ENCODE peak calls at places on chromosomes 4 and X, in ten cellular contexts. L is fibroblast of lung, B is tibial nerve, H is cardiac muscle cell, M is HCT116, Q is prostate gland, U is upper lobe of right lung, P is PC-9, G is left ventricle myocardium inferior, C is transverse colon. I is an unnamed sample. For H3K4me1, the result is how much of the 10 kb centered on the place peaks cover.

GRCh38 chr4:176150283-176150682 is 45.1 kb downstream of the SPATA4 start:
- DNase-seq in C (no peak), M (peak), P (no peak), L (peak), Q (no peak), G (no peak), U (no peak), H (peak), B (no peak), I (no peak)

GRCh38 chr4:185624248-185624568 is 88.9 kb upstream of the PDLIM3 start:
- DNase-seq in U (no peak), P (no peak), M (no peak), G (peak), H (no peak), Q (no peak), B (no peak), C (no peak), L (no peak), I (no peak)

GRCh38 chrX:16836371-16836770 is 33.8 kb downstream of the RBBP7 start:
- DNase-seq in L (peak), H (no peak), Q (no peak), G (no peak), U (no peak), B (no peak), P (no peak), C (peak), M (no peak), I (no peak)

GRCh38 chr4:102684605-102685052 is 76.1 kb downstream of the MANBA start:
- DNase-seq in H (peak), G (no peak), B (no peak), M (peak), C (no peak), U (no peak), P (no peak), L (peak), Q (no peak), I (no peak)

GRCh38 chr4:80243274-80244018 is 23.0 kb upstream of the FGF5 start:
- DNase-seq in U (no peak), L (no peak), H (no peak), M (no peak), B (no peak), C (no peak), P (no peak), Q (no peak), G (no peak), I (no peak)

GRCh38 chr4:105014242-105015031 is 132.2 kb upstream of the TET2 start:
- DNase-seq in Q (no peak), L (no peak), G (no peak), B (no peak), M (no peak), C (no peak), H (no peak), P (no peak), U (no peak), I (no peak)

GRCh38 chr4:77194366-77194765 is 37.4 kb downstream of the CCNG2 start:
- DNase-seq in M (no peak), C (no peak), G (no peak), H (no peak), L (no peak), B (no peak), Q (no peak), P (no peak), U (no peak), I (no peak)

GRCh38 chr4:147760176-147760575 is 28.3 kb downstream of the ARHGAP10 start:
- DNase-seq in H (no peak), P (no peak), U (no peak), B (no peak), M (no peak), G (no peak), Q (peak), L (no peak), C (no peak), I (no peak)

GRCh38 chr4:3199661-3200422 is 49.1 kb upstream of the MSANTD1 start:
- DNase-seq in M (no peak), C (no peak), H (peak), L (no peak), B (no peak), G (no peak), U (no peak), Q (no peak), P (no peak), I (no peak)

GRCh38 chrX:23902419-23902818 is 5.3 kb downstream of the APOO start:
- DNase-seq in U (no peak), M (no peak), C (no peak), L (peak), B (no peak), G (no peak), P (no peak), Q (peak), H (peak), I (no peak)

GRCh38 chrX:126580877-126581276 is 28.3 kb upstream of the DCAF12L1 start:
- DNase-seq in C (no peak), Q (no peak), L (no peak), B (no peak), P (no peak), U (no peak), H (no peak), G (no peak), M (no peak), I (no peak)

GRCh38 chr4:13588954-13589353 is 38.6 kb downstream of the BOD1L1 start:
- DNase-seq in Q (no peak), C (no peak), B (no peak), H (no peak), U (no peak), P (no peak), G (no peak), L (no peak), M (no peak), I (no peak)

GRCh38 chr4:13580018-13580417 is 35.7 kb upstream of the NKX3-2 start:
- DNase-seq in P (no peak), B (no peak), C (no peak), G (no peak), Q (no peak), M (no peak), U (no peak), H (no peak), L (no peak), I (no peak)

DNA sequence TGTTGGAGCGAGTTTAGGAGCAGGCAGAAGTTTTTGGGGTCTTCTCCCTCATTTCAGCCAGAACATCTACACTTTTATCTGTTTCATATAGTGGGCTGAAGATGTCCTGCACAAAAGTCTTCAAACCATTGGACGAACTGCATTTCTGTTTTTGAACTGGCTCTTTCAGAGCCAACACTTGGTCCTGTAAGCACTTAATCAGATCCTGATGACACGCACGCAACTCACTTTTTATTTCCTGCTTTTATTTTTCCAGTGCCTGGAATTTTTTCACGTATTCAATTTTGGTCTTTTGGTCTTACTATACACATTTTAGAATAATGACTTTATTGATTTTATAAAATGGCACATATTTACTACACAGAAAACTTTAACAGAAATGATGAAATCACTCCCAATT is 40.2 kb upstream of the NKX3-2 start:
- DNase-seq in M (no peak), H (no peak), C (no peak), G (no peak), Q (no peak), U (no peak), L (no peak), B (no peak), P (no peak), I (no peak)
- TF ChIP-seq CTCF in M (no peak), H (no peak), C (no peak), G (no peak), Q (no peak), U (no peak), L (no peak), B (no peak), P (no peak), I (no peak)

GRCh38 chr4:73600917-73601316 is 19.3 kb downstream of the RASSF6 start:
- DNase-seq in H (peak), B (no peak), U (no peak), C (no peak), P (no peak), L (no peak), Q (no peak), M (no peak), G (no peak), I (no peak)

GRCh38 chr4:73607375-73608026 is 12.7 kb downstream of the RASSF6 start:
- DNase-seq in Q (no peak), U (no peak), P (no peak), G (no peak), M (no peak), B (no peak), L (no peak), C (no peak), H (no peak), I (no peak)

GRCh38 chr4:73603307-73603710 is 16.9 kb downstream of the RASSF6 start:
- DNase-seq in L (peak), Q (no peak), U (no peak), G (no peak), B (no peak), M (no peak), C (peak), P (no peak), H (peak), I (no peak)

GRCh38 chr4:73606465-73606974 is 13.7 kb downstream of the RASSF6 start:
- DNase-seq in U (no peak), L (no peak), G (no peak), P (no peak), M (no peak), C (no peak), H (no peak), Q (no peak), B (no peak), I (no peak)

GRCh38 chr4:73603854-73604584 is 16.2 kb downstream of the RASSF6 start:
- DNase-seq in M (no peak), P (no peak), C (no peak), U (no peak), H (peak), Q (no peak), G (no peak), L (no peak), B (no peak), I (no peak)
- H3K4me3 ChIP-seq in M (no peak), P (no peak), C (no peak), U (no peak), H (no peak), Q (no peak), G (no peak), L (no peak), B (no peak), I (no peak)

GRCh38 chr4:37995299-37995821 is 35.2 kb downstream of the PTTG2 start:
- DNase-seq in L (no peak), H (no peak), P (no peak), U (no peak), G (no peak), Q (no peak), B (no peak), C (no peak), M (no peak), I (no peak)
- H3K4me1 ChIP-seq in L (under half), H (under half), P (under half), U (under half), G (half or more), Q (under half), B (under half), C (under half), M (under half), I (under half)

GRCh38 chr4:108749119-108749518 is 13.7 kb downstream of the ETNPPL start:
- DNase-seq in M (no peak), C (no peak), U (no peak), L (no peak), H (no peak), B (no peak), G (no peak), Q (no peak), P (no peak), I (no peak)
- TF ChIP-seq CTCF in M (no peak), C (no peak), U (no peak), L (no peak), H (no peak), B (no peak), G (no peak), Q (no peak), P (no peak), I (no peak)

I was measured in ascending aorta.